ENCODE peak calls at places on chromosomes 3 and 15, in five cellular contexts. R is stimulated activated CD8-positive, alpha-beta memory T cell treated with anti-CD3 and anti-CD28 coated beads, Interleukin-4, amount 100 ng/mL, for 24 hours; O is NCI-H748 treated with DMSO at 0.1 percent for 48 hours; P is GM03348; F is H9. C is an unnamed sample.

GRCh38 chr15:34682673-34683072 is 72.1 kb downstream of the GJD2 start:
- DNase-seq in R (no peak), O (no peak), P (no peak), F (no peak), C (no peak)

GRCh38 chr3:25820372-25820771 is 30.5 kb downstream of the OXSM start:
- DNase-seq in R (no peak), O (no peak), P (peak), F (peak), C (no peak)

GRCh38 chr15:48823237-48823636 is 12.4 kb upstream of the CEP152 start:
- DNase-seq in R (no peak), O (no peak), P (peak), F (peak), C (no peak)

GRCh38 chr3:156489462-156489911 is 65.4 kb downstream of the SSR3 start:
- DNase-seq in R (no peak), O (no peak), P (peak), F (no peak), C (no peak)

GRCh38 chr15:97077930-97078329 is 747.4 kb downstream of the NR2F2 start:
- DNase-seq in R (no peak), O (no peak), P (no peak), F (no peak), C (no peak)

GRCh38 chr3:44418549-44418948 is 58.9 kb downstream of the ZNF445 start:
- DNase-seq in R (no peak), O (no peak), P (no peak), F (no peak), C (no peak)

GRCh38 chr3:150117076-150117475 is 146.4 kb upstream of the PFN2 start:
- DNase-seq in R (no peak), O (no peak), P (no peak), F (no peak), C (no peak)

GRCh38 chr15:78033864-78034263 is 43.6 kb downstream of the TBC1D2B start:
- DNase-seq in R (no peak), O (peak), P (no peak), F (no peak), C (no peak)

GRCh38 chr15:34810455-34811146 is 15.3 kb upstream of the ACTC1 start:
- DNase-seq in R (no peak), O (no peak), P (peak), F (no peak), C (no peak)

GRCh38 chr15:49988766-49989165 is 130.3 kb downstream of the ATP8B4 start:
- DNase-seq in R (no peak), O (no peak), P (no peak), F (no peak), C (no peak)